ENCODE peak calls at places on chromosomes 12 and 14, in eight cellular contexts. G is GM04504; T is NAMALWA; H is tibial artery; X is activated CD8-positive, alpha-beta memory T cell treated with anti-CD3 and anti-CD28 coated beads, Interleukin-2, amount 50 U/mL, for 4 hours; P is activated T-helper 1 cell treated with anti-CD3 and anti-CD28 coated beads, Interleukin-12 subunit alpha, Interleukin-12 subunit beta, Interleukin-2, Interleukin-4 antibody, amounts not matched to agents 30 ng/mL and 10 ng/mL and 1 ng/mL, durations not matched to agents 14 hours and 24 hours and 36 hours; I is C1 segment of cervical spinal cord; L is activated CD4-positive, CD25-positive, alpha-beta regulatory T cell treated with anti-CD3 and anti-CD28 coated beads, Interleukin-2, amount 50 U/mL, for 16 hours. W is an unnamed sample.

GRCh38 chr14:89578048-89578619 is 161.1 kb upstream of the FOXN3 start:
- DNase-seq in X (no peak), P (no peak), G (peak), I (no peak), H (no peak), L (no peak), T (no peak), W (no peak)

GRCh38 chr14:32940066-32940651 is 1.5 kb downstream of the NPAS3 start:
- DNase-seq in T (no peak), P (no peak), I (no peak), X (no peak), G (no peak), H (no peak), L (no peak), W (no peak)

GRCh38 chr14:101810897-101811620 is 49.5 kb downstream of the PPP2R5C start:
- DNase-seq in X (no peak), G (no peak), P (no peak), I (no peak), L (no peak), H (no peak), T (peak), W (no peak)

GRCh38 chr14:77000340-77001235 is 27.9 kb downstream of the IRF2BPL start:
- DNase-seq in T (peak), I (no peak), G (peak), X (no peak), H (peak), L (no peak), P (no peak), W (no peak)

GRCh38 chr14:96080571-96080970 is 41.4 kb downstream of the C14orf132 start:
- DNase-seq in I (no peak), L (no peak), P (no peak), H (no peak), T (no peak), G (no peak), X (no peak), W (peak)

GRCh38 chr12:109744991-109745942 is 31.6 kb downstream of the FAM222A start:
- DNase-seq in T (no peak), I (no peak), G (no peak), X (no peak), L (no peak), H (peak), P (no peak), W (peak)

GRCh38 chr14:102164241-102164641 is 24.5 kb downstream of the WDR20 start:
- DNase-seq in G (no peak), L (no peak), H (no peak), P (no peak), T (no peak), I (no peak), X (no peak), W (no peak)

GRCh38 chr14:103073876-103074698 is 9.9 kb upstream of the LBHD2 start:
- DNase-seq in T (no peak), I (no peak), X (no peak), H (no peak), G (no peak), L (no peak), P (no peak), W (peak)

GRCh38 chr12:27083861-27084271 is 1.5 kb upstream of the C12orf71 start:
- DNase-seq in X (no peak), G (peak), H (no peak), T (no peak), L (no peak), P (no peak), I (no peak), W (no peak)

GRCh38 chr14:92676448-92677086 is 71.9 kb downstream of the LGMN start:
- DNase-seq in L (no peak), T (no peak), G (no peak), H (no peak), I (no peak), X (no peak), P (no peak), W (peak)

GRCh38 chr12:31578632-31579031 is 12.3 kb downstream of the DENND5B start:
- DNase-seq in H (no peak), T (no peak), I (no peak), L (no peak), P (no peak), X (no peak), G (peak), W (no peak)

GRCh38 chr14:68182492-68182891 is 362.9 kb downstream of the RAD51B start:
- DNase-seq in G (no peak), X (no peak), T (no peak), L (no peak), H (no peak), I (no peak), P (peak), W (no peak)

GRCh38 chr12:45913631-45914030 is 76.7 kb downstream of the SCAF11 start:
- DNase-seq in T (peak), I (no peak), H (no peak), G (no peak), X (no peak), L (no peak), P (no peak), W (no peak)

GRCh38 chr14:101707285-101707842 is 54.1 kb upstream of the PPP2R5C start:
- DNase-seq in L (peak), P (peak), G (peak), T (peak), I (no peak), X (peak), H (no peak), W (peak)

GRCh38 chr14:67418368-67419174 is 6.6 kb upstream of the PLEK2 start:
- DNase-seq in P (no peak), L (no peak), T (no peak), I (no peak), H (no peak), G (no peak), X (no peak), W (no peak)

GRCh38 chr12:109276160-109276559 is 32.9 kb downstream of the FOXN4 start:
- DNase-seq in G (no peak), T (no peak), P (no peak), I (no peak), L (no peak), X (no peak), H (no peak), W (no peak)

GRCh38 chr12:107415834-107416233 is 269.8 kb upstream of the PWP1 start:
- DNase-seq in H (no peak), L (no peak), T (no peak), P (no peak), G (peak), X (no peak), I (no peak), W (no peak)

GRCh38 chr12:123078114-123078465 is 72.8 kb downstream of the PITPNM2 start:
- DNase-seq in L (no peak), I (no peak), X (no peak), G (no peak), T (no peak), P (no peak), H (no peak), W (no peak)

GRCh38 chr12:50828121-50828520 is 14.6 kb upstream of the TMPRSS12 start:
- DNase-seq in T (no peak), H (no peak), X (no peak), L (no peak), I (no peak), G (no peak), P (no peak), W (no peak)

GRCh38 chr12:56098592-56098991 is 5.8 kb upstream of the PA2G4 start:
- DNase-seq in I (no peak), L (no peak), T (no peak), H (no peak), P (no peak), X (no peak), G (no peak), W (no peak)

GRCh38 chr14:90555126-90556049 is 158.6 kb downstream of the CALM1 start:
- DNase-seq in L (no peak), X (no peak), I (no peak), G (no peak), T (no peak), H (no peak), P (no peak), W (no peak)

W was measured in activated effector memory CD4-positive, alpha-beta T cell treated with anti-CD3 and anti-CD28 coated beads, Interleukin-2, amount 50 U/mL, for 16 hours.